ENCODE peak calls at places on chromosomes 13 and 19, in seven cellular contexts. F is colonic mucosa, D is BJ, A is fibroblast of mammary gland, K is PC-3, L is WTC11, H is omental fat pad. U is an unnamed sample.

GRCh38 chr13:45846681-45847080 is 4.9 kb downstream of the SIAH3 start:
- DNase-seq in D (no peak), K (no peak), A (no peak), F (no peak), H (no peak), L (no peak), U (no peak)

GRCh38 chr13:60260440-60260839 is 96.7 kb upstream of the DIAPH3 start:
- DNase-seq in D (no peak), L (peak), A (no peak), K (no peak), F (no peak), H (no peak), U (no peak)

GRCh38 chr13:94550030-94550738 is 45.8 kb downstream of the TGDS start:
- DNase-seq in F (no peak), D (no peak), H (peak), A (peak), K (peak), L (no peak), U (no peak)

GRCh38 chr13:41931337-41931736 is 29.6 kb downstream of the VWA8 start:
- DNase-seq in H (no peak), D (no peak), L (no peak), A (peak), F (no peak), K (peak), U (no peak)

GRCh38 chr19:13212759-13213330 is 62.6 kb downstream of the IER2 start:
- DNase-seq in A (peak), K (peak), F (peak), H (peak), L (peak), D (no peak), U (no peak)

GRCh38 chr13:23731709-23732108 is 157.5 kb downstream of the MIPEP start:
- DNase-seq in F (no peak), A (peak), D (no peak), L (no peak), H (no peak), K (no peak), U (no peak)

GRCh38 chr13:99258210-99258860 is at the start of gene GPR18:
- DNase-seq in D (no peak), A (no peak), L (no peak), F (no peak), H (no peak), K (no peak), U (no peak)

GRCh38 chr19:16825312-16826168 is 3.7 kb upstream of the SIN3B start:
- DNase-seq in D (no peak), K (no peak), F (peak), H (peak), A (peak), L (peak), U (no peak)

GRCh38 chr19:18262917-18263316 is 11.3 kb downstream of the IQCN start:
- DNase-seq in F (no peak), K (no peak), L (no peak), H (no peak), D (no peak), A (no peak), U (no peak)

DNA sequence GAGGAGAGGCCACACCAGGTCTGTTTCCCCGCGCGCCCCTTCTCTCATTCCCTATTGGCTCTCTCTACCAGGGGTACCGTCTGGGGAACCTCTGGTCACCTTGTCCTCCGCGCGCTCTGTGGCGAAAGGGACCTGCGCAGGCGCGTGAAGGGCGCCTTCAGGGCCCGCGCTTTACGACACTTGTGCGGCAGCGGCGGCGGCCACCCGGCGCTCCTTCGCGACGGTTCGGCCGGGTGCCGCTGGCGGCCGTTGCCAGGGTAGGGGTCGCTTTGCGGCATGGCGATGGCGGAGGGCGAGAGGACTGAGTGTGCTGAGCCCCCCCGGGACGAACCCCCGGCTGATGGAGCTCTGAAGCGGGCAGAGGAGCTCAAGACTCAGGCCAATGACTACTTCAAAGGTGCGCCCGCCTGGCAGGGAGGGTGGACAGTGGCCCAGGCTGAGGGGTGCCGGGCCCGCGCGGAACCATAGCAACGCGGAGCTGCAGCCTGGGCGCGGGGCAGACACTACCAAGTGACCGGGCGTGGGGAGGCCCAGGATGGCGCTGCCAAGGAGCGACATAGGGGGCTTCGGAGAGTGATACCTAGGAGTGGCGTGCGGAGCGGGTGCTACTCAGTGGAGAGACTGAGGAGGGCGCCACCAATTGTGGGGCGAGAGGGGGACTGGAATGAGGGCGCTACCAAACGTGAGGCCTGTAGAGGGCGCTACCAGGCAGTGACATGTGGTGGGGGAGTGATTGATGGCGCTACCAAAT is at the start of gene PPP5C:
- DNase-seq in L (peak), D (peak), H (peak), A (peak), K (peak), F (peak), U (peak)
- TF ChIP-seq CTCF in L (peak), D (peak), H (peak), A (peak), K (peak), F (peak), U (peak)

DNA sequence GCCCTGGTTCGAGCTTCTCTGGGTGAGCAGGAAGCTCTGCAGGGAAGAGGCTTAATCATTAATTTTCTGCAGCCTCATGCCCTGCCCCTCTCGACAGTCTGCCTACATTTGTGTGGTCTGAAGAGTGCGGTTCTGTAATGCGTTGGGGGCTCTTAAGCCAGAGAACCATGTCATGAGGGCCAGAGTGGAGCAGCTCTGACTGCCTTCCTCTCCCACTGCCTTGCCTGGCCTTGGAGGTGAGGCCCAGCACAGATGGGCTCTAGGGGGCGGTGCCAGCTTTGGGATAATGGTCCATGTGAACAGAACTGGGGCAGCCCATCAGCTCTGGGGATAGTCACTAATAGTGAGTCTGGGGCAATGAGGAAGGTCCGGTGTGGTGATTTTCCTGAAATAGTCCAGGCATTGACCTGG is 5.7 kb downstream of the FGF9 start:
- DNase-seq in D (no peak), F (peak), K (no peak), A (no peak), L (peak), H (no peak), U (no peak)
- TF ChIP-seq CTCF in D (peak), F (no peak), K (no peak), A (no peak), L (no peak), H (no peak), U (peak)

GRCh38 chr13:27481766-27482165 is 31.4 kb upstream of the MTIF3 start:
- DNase-seq in F (peak), D (no peak), K (peak), A (peak), H (no peak), L (peak), U (peak)

GRCh38 chr13:27472441-27472840 is 22.1 kb upstream of the MTIF3 start:
- DNase-seq in A (no peak), L (no peak), F (no peak), H (no peak), K (peak), D (no peak), U (no peak)

GRCh38 chr13:27472941-27473340 is 22.6 kb upstream of the MTIF3 start:
- DNase-seq in H (no peak), F (no peak), A (no peak), D (no peak), K (no peak), L (no peak), U (no peak)

GRCh38 chr13:27474751-27475268 is 24.4 kb upstream of the MTIF3 start:
- DNase-seq in H (no peak), D (no peak), F (no peak), A (no peak), L (no peak), K (no peak), U (no peak)

GRCh38 chr13:27476943-27477681 is 26.7 kb upstream of the MTIF3 start:
- DNase-seq in H (no peak), A (peak), L (no peak), D (no peak), F (no peak), K (peak), U (no peak)
- TF ChIP-seq CTCF in H (no peak), A (no peak), L (no peak), D (no peak), F (no peak), K (peak), U (peak)

DNA sequence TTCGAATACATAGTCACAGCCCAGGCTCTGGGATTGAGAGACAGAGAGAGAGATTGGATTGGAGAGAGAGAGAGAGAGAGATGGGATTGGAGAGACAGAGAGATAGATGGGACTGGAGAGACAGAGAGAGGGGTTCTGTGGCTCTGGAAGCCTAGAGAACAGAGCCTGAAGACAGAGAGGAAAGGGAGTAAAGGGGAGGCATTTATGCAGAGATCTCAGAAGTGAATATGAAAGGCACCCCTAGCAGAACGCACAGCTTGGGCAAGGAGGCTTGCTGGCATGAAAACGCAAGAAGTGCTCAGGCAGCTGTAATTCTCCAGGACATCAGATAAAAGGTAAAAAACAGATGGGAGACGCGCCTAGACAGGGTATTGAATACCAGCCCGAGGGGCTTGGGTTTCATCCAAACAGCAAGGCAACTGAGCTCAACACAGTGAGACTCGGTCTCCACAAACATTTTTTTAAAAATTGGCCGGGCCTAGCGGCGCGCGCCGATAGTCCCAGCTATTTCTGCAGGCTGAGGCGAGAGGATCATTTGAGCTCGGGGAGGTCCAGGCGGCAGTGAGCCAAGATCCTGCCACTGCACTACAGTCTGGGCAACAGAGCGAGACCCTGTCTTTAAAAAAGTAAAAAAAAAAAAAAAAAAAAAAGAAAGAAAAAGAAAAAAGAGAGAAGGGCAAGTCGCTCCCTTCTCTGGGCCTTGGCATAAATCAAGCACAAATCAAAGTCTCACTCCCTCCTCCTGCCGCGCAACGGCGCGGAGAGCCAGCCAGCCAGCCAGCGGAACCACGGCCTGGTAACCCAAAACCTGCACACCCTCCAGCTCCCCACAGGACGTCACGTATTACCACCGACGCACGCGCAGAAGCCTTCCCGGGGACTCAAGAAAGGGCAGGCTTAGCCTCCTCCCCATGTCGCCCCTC is 769 bp upstream of the PPP2R1A start:
- DNase-seq in D (no peak), H (peak), F (peak), K (no peak), A (no peak), L (peak), U (peak)
- TF ChIP-seq CTCF in D (no peak), H (no peak), F (no peak), K (no peak), A (no peak), L (no peak), U (peak)

DNA sequence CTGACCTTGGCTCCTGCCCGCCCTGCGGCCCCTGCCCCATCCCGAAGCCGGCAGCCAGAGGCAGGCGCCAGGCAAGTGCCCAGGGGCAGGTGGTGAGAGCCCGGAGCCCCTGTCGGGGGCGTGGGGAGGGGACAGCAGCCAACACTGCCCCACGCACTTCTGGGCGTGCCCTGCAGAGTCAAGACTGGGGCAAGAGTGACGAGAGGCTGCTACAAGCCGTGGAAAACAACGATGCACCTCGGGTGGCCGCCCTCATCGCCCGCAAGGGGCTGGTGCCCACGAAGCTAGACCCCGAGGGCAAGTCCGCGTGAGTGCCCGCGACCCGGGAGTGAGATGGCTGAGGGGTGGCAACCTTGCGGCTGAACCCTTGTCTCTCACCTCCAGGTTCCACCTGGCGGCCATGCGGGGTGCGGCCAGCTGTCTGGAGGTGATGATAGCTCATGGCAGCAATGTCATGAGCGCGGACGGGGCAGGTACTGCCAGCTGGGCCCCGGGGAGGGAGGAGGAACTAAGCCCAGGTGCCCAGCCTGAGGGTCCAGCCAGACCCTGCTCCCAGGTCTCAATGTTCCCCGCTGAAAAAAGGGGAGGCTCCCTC is 17.3 kb downstream of the ANKRD24 start:
- DNase-seq in D (no peak), F (no peak), L (peak), K (no peak), A (no peak), H (no peak), U (no peak)
- TF ChIP-seq CTCF in D (no peak), F (no peak), L (no peak), K (no peak), A (no peak), H (no peak), U (peak)

GRCh38 chr13:71674776-71675352 is 192.1 kb downstream of the DACH1 start:
- DNase-seq in H (no peak), F (no peak), D (no peak), L (peak), K (no peak), A (no peak), U (no peak)
- TF ChIP-seq CTCF in H (no peak), F (no peak), D (no peak), L (peak), K (peak), A (no peak), U (peak)

GRCh38 chr13:79900356-79900755 is 419.4 kb downstream of the NDFIP2 start:
- DNase-seq in F (no peak), A (no peak), H (no peak), L (no peak), D (no peak), K (no peak), U (no peak)

GRCh38 chr13:79898202-79898826 is 417.4 kb downstream of the NDFIP2 start:
- DNase-seq in F (no peak), D (no peak), H (no peak), K (no peak), L (no peak), A (no peak), U (no peak)

GRCh38 chr13:79904581-79904980 is 423.6 kb downstream of the NDFIP2 start:
- DNase-seq in F (no peak), L (no peak), H (no peak), K (no peak), A (no peak), D (no peak), U (no peak)

GRCh38 chr13:79898996-79899395 is 418.0 kb downstream of the NDFIP2 start:
- DNase-seq in D (no peak), A (peak), F (no peak), H (no peak), K (no peak), L (no peak), U (no peak)

DNA sequence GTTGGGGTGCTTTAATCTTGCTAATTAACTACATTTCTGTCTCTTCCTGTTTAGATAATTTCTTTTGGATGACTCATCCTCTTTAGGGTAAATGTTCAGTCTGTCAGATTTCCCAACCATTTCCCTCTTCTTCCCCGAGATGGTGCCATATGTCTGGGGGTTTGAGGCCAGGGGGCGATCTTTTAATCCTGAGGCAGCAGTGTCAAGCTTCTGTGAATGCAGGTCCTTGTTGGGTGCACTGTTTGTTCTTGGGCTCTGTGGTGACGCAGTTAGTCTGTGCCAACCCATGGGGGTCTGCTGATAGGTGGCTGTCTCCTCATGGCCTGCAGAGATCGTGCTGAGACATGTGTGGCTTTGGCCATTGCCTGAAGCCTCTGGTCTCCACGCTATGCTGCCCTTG is 420.4 kb downstream of the NDFIP2 start:
- DNase-seq in A (peak), D (no peak), F (no peak), L (peak), K (no peak), H (no peak), U (no peak)
- TF ChIP-seq CTCF in A (peak), D (no peak), F (no peak), L (no peak), K (no peak), H (no peak), U (no peak)

DNA sequence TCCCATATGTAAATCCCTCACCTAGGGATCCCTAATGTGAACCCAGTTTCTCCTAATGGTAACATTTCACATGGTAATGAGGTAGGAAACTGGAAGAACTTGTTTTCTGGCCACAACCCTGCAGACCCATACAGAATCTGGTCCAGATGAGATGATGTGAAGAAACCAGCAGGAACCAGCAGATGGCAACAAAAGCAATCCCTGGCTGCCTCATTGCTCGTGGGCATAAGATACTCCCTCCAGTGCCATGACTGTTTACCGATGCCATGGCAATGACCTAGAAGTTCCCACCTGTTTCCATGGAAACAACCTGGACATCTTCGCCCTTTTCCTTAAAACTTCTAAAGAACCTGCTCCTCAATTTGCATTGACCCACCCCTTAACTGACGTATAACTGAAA is 1.4 kb upstream of the CD209 start:
- DNase-seq in D (no peak), A (peak), L (peak), H (no peak), F (no peak), K (peak), U (no peak)
- TF ChIP-seq CTCF in D (no peak), A (no peak), L (no peak), H (no peak), F (no peak), K (peak), U (no peak)

GRCh38 chr13:91020635-91021034 is 326.9 kb upstream of the MIR17HG start:
- DNase-seq in H (no peak), K (no peak), L (no peak), A (no peak), F (no peak), D (no peak), U (no peak)

GRCh38 chr13:91017669-91018053 is 329.8 kb upstream of the MIR17HG start:
- DNase-seq in D (no peak), A (peak), F (no peak), H (no peak), K (peak), L (peak), U (no peak)

GRCh38 chr13:91014696-91015095 is 332.8 kb upstream of the MIR17HG start:
- DNase-seq in H (no peak), A (peak), L (no peak), D (no peak), K (no peak), F (no peak), U (no peak)

DNA sequence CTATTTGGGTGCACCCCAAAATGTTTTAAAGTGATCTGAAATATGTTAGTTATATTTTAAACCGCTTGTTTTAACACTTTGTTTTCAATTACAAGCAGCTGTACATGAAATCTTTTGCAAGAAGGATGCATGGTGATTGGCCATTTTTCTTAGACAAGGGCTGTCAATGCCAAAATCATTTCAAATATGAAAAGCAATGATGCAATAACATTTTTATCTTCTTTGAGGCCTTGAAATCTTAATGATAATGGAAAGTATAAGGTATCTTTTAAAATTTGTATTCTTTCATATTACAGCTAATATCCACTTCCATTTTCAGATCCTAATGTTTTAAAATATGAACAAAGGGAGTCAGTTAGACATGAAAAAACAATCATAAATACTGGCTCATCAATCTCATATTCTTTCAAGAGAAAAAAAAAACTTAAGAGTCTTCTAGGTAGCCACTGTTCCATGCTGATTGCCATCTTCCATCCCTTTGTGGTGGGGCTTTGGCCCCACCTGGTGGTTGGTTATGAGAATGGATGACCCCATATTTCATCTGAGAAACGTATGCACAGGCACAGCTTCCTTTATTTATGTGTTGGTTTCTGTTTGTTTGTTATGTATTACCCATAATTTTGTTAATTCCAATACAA is 330.3 kb upstream of the MIR17HG start:
- DNase-seq in A (peak), K (peak), L (peak), D (no peak), H (no peak), F (peak), U (peak)
- TF ChIP-seq CTCF in A (peak), K (peak), L (peak), D (peak), H (no peak), F (peak), U (peak)

DNA sequence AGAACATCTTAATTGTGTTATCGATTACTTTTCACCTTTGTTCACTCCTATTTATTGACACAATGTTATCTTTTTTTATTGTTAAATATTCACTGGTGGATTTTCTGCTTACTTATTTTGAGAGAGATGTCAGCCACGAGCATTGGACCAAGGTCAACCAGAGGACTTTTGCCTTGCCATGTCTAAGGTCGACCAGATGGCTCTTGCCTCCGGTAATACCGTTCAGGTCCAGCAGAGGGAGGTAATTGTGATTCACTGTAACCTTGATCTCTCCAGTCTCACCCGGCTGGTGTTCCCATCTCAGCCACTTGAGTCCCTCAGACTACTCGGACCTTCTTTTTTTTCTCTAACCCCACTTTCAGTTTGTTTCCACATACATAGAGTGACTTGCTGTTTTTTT is 1438.1 kb downstream of the UQCRFS1 start:
- DNase-seq in F (no peak), D (no peak), K (peak), L (peak), H (no peak), A (peak), U (no peak)
- TF ChIP-seq CTCF in F (no peak), D (peak), K (peak), L (peak), H (no peak), A (peak), U (no peak)